ENCODE peak calls at places on chromosomes 5 and 9, in five cellular contexts. One of them, this sample, is unnamed.

GRCh38 chr5:98436672-98437071 is 336.8 kb upstream of the RGMB start:
- DNase-seq in suprapubic skin: no peak
- DNase-seq in body of pancreas: no peak
- DNase-seq in gastrocnemius medialis: no peak
- DNase-seq in sigmoid colon: no peak
- DNase-seq in this sample: no peak

GRCh38 chr9:87667164-87667738 is 58.7 kb upstream of the CTSL start:
- DNase-seq in gastrocnemius medialis: no peak
- DNase-seq in suprapubic skin: no peak
- DNase-seq in body of pancreas: no peak
- DNase-seq in sigmoid colon: no peak
- DNase-seq in this sample: no peak

GRCh38 chr5:142287096-142287972 is 37.5 kb downstream of the SPRY4 start:
- DNase-seq in body of pancreas: no peak
- DNase-seq in sigmoid colon: no peak
- DNase-seq in suprapubic skin: no peak
- DNase-seq in gastrocnemius medialis: no peak
- DNase-seq in this sample: no peak

GRCh38 chr5:99929806-99930135 is 605.4 kb upstream of the FAM174A start:
- DNase-seq in sigmoid colon: no peak
- DNase-seq in gastrocnemius medialis: no peak
- DNase-seq in suprapubic skin: no peak
- DNase-seq in body of pancreas: no peak
- DNase-seq in this sample: no peak

GRCh38 chr5:112886975-112887374 is 25.9 kb downstream of the SRP19 start:
- DNase-seq in gastrocnemius medialis: no peak
- DNase-seq in suprapubic skin: no peak
- DNase-seq in body of pancreas: no peak
- DNase-seq in sigmoid colon: no peak
- DNase-seq in this sample: no peak

GRCh38 chr5:68953885-68954617 is 139.8 kb upstream of the SLC30A5 start:
- DNase-seq in sigmoid colon: no peak
- DNase-seq in gastrocnemius medialis: peak
- DNase-seq in suprapubic skin: no peak
- DNase-seq in body of pancreas: no peak
- DNase-seq in this sample: no peak

GRCh38 chr5:35294976-35295375 is 64.7 kb upstream of the PRLR start:
- DNase-seq in sigmoid colon: no peak
- DNase-seq in gastrocnemius medialis: no peak
- DNase-seq in suprapubic skin: no peak
- DNase-seq in body of pancreas: peak
- DNase-seq in this sample: no peak

GRCh38 chr9:136542246-136543041 is 3.4 kb downstream of the NOTCH1 start:
- DNase-seq in body of pancreas: no peak
- DNase-seq in gastrocnemius medialis: no peak
- DNase-seq in sigmoid colon: no peak
- DNase-seq in suprapubic skin: no peak
- DNase-seq in this sample: no peak

GRCh38 chr9:81559741-81560140 is 129.6 kb downstream of the TLE1 start:
- DNase-seq in suprapubic skin: no peak
- DNase-seq in sigmoid colon: no peak
- DNase-seq in gastrocnemius medialis: no peak
- DNase-seq in body of pancreas: no peak
- DNase-seq in this sample: no peak

GRCh38 chr5:97141539-97141938 is 872 bp downstream of the LIX1 start:
- DNase-seq in gastrocnemius medialis: no peak
- DNase-seq in body of pancreas: no peak
- DNase-seq in sigmoid colon: no peak
- DNase-seq in suprapubic skin: no peak
- DNase-seq in this sample: no peak

GRCh38 chr5:111756701-111757581 is at the start of gene NREP:
- DNase-seq in gastrocnemius medialis: peak
- DNase-seq in suprapubic skin: peak
- DNase-seq in sigmoid colon: peak
- DNase-seq in body of pancreas: peak
- DNase-seq in this sample: peak

GRCh38 chr9:91835632-91836031 is 114.4 kb downstream of the ROR2 start:
- DNase-seq in sigmoid colon: no peak
- DNase-seq in suprapubic skin: peak
- DNase-seq in body of pancreas: no peak
- DNase-seq in gastrocnemius medialis: no peak
- DNase-seq in this sample: no peak

GRCh38 chr9:20551236-20551635 is 71.1 kb downstream of the MLLT3 start:
- DNase-seq in sigmoid colon: no peak
- DNase-seq in body of pancreas: no peak
- DNase-seq in gastrocnemius medialis: no peak
- DNase-seq in suprapubic skin: no peak
- DNase-seq in this sample: no peak

GRCh38 chr5:123367739-123368138 is 55.5 kb downstream of the CEP120 start:
- DNase-seq in body of pancreas: no peak
- DNase-seq in sigmoid colon: no peak
- DNase-seq in gastrocnemius medialis: no peak
- DNase-seq in suprapubic skin: no peak
- DNase-seq in this sample: no peak
- TF ChIP-seq CTCF in body of pancreas: peak
- TF ChIP-seq CTCF in sigmoid colon: no peak
- TF ChIP-seq CTCF in gastrocnemius medialis: no peak
- TF ChIP-seq CTCF in suprapubic skin: no peak
- TF ChIP-seq CTCF in this sample: peak

GRCh38 chr9:120869360-120869687 is 7.7 kb downstream of the PHF19 start:
- DNase-seq in suprapubic skin: no peak
- DNase-seq in sigmoid colon: no peak
- DNase-seq in body of pancreas: no peak
- DNase-seq in gastrocnemius medialis: no peak
- DNase-seq in this sample: no peak

GRCh38 chr9:120866651-120867050 is 10.3 kb downstream of the PHF19 start:
- DNase-seq in sigmoid colon: no peak
- DNase-seq in gastrocnemius medialis: no peak
- DNase-seq in body of pancreas: no peak
- DNase-seq in suprapubic skin: no peak
- DNase-seq in this sample: no peak

GRCh38 chr9:120868676-120869359 is 8.2 kb downstream of the PHF19 start:
- DNase-seq in gastrocnemius medialis: peak
- DNase-seq in body of pancreas: peak
- DNase-seq in suprapubic skin: peak
- DNase-seq in sigmoid colon: peak
- DNase-seq in this sample: peak

GRCh38 chr9:120868339-120868675 is 8.7 kb downstream of the PHF19 start:
- DNase-seq in gastrocnemius medialis: no peak
- DNase-seq in suprapubic skin: no peak
- DNase-seq in body of pancreas: no peak
- DNase-seq in sigmoid colon: no peak
- DNase-seq in this sample: no peak

DNA sequence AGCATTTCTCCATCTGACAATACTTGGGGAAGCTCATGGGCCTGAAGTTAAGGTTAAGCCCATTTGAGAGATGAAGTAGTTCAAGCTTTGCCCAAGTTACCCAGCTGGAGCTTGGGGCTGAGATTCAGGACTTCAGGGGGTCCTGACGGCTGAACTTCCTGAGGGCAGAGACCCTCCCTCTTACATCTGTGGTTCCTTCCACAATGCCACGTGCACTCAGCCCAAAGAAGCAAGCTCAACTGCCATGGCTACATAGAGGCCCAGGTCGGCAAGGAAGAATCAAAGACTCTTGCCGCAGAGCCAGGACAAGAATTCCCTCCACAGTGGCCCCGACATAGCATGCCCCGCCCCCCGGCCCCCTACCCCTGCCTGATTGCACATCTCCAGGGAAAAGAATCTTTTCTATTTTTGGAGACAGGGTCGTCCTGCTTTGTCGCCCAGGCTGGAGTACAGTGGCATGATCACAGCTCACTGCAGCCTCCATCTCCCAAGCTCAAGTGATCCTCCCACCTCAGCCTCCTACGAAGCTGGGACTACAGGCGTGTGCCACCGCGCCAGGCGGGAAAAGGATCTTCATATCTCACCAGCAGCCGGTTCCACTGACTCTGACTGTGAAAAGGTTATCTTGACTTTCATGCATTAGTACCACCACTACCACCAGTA is 9.2 kb downstream of the PHF19 start:
- DNase-seq in gastrocnemius medialis: no peak
- DNase-seq in suprapubic skin: no peak
- DNase-seq in sigmoid colon: no peak
- DNase-seq in body of pancreas: peak
- DNase-seq in this sample: no peak
- H3K27ac ChIP-seq in gastrocnemius medialis: peak
- H3K27ac ChIP-seq in suprapubic skin: peak
- H3K27ac ChIP-seq in sigmoid colon: peak
- H3K27ac ChIP-seq in body of pancreas: peak
- H3K27ac ChIP-seq in this sample: peak

DNA sequence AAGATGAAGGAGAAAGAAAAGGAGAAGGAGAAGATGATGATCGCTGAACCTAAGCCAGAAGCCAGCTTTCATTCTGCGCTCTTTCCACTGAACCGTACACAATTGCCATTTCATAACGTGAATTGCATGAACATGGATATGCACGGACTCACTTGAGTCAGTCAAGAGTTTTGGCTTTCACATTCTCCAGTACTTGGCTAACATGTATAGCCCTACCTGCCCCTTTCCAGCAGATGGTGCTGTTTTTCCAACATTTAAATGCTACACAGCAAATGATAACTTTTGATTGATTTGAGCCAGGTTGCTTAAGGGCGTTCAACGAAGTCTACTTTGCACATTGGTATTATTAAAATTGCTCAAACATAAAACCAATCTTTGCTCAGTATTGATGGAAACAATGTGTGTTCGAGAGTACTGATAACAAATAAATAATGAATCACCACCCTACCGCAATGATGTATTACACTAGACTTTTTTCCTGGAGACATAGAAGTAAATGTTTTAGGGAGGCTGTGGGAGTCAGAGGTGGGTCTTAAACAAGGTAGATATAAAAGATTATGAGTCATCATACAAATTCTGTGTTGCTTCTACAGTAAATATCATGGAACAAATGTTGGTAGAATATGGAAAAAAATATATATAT is 196.4 kb downstream of the TRPM3 start:
- DNase-seq in gastrocnemius medialis: peak
- DNase-seq in suprapubic skin: no peak
- DNase-seq in sigmoid colon: no peak
- DNase-seq in body of pancreas: peak
- DNase-seq in this sample: peak
- H3K4me3 ChIP-seq in gastrocnemius medialis: peak
- H3K4me3 ChIP-seq in suprapubic skin: peak
- H3K4me3 ChIP-seq in sigmoid colon: no peak
- H3K4me3 ChIP-seq in body of pancreas: no peak
- H3K4me3 ChIP-seq in this sample: peak

GRCh38 chr9:89970701-89971100 is 365.9 kb downstream of the GADD45G start:
- DNase-seq in suprapubic skin: no peak
- DNase-seq in body of pancreas: no peak
- DNase-seq in sigmoid colon: no peak
- DNase-seq in gastrocnemius medialis: no peak
- DNase-seq in this sample: no peak

GRCh38 chr9:89974582-89974981 is 369.8 kb downstream of the GADD45G start:
- DNase-seq in gastrocnemius medialis: no peak
- DNase-seq in body of pancreas: no peak
- DNase-seq in sigmoid colon: no peak
- DNase-seq in suprapubic skin: no peak
- DNase-seq in this sample: no peak

GRCh38 chr9:89975586-89975985 is 370.8 kb downstream of the GADD45G start:
- DNase-seq in suprapubic skin: no peak
- DNase-seq in gastrocnemius medialis: no peak
- DNase-seq in body of pancreas: no peak
- DNase-seq in sigmoid colon: no peak
- DNase-seq in this sample: no peak

GRCh38 chr9:89978185-89978584 is 373.4 kb downstream of the GADD45G start:
- DNase-seq in body of pancreas: peak
- DNase-seq in suprapubic skin: no peak
- DNase-seq in gastrocnemius medialis: no peak
- DNase-seq in sigmoid colon: no peak
- DNase-seq in this sample: no peak

DNA sequence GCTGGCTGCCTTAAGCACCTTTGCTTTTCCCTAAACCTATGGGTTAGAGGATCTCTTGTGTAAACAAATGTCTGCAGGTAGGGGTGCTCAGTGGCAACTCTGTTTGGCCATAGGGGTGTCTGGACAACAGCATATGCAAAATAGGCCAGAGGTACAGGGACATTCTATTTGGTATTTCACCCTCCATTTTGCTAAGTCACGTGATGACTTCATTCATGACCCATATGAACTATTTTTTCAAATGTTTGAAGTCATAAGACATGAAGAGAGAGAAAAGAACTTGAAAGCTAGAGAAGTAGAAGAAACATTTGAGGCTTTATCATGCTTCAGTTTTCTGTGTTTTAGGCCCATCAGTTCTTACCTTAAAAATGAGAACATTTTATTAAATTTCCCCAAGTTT is 370.2 kb downstream of the GADD45G start:
- DNase-seq in body of pancreas: no peak
- DNase-seq in sigmoid colon: no peak
- DNase-seq in gastrocnemius medialis: no peak
- DNase-seq in suprapubic skin: no peak
- DNase-seq in this sample: no peak
- TF ChIP-seq CTCF in body of pancreas: no peak
- TF ChIP-seq CTCF in sigmoid colon: no peak
- TF ChIP-seq CTCF in gastrocnemius medialis: no peak
- TF ChIP-seq CTCF in suprapubic skin: no peak
- TF ChIP-seq CTCF in this sample: no peak

GRCh38 chr9:126303488-126303887 is 23.1 kb upstream of the MVB12B start:
- DNase-seq in suprapubic skin: no peak
- DNase-seq in gastrocnemius medialis: no peak
- DNase-seq in body of pancreas: no peak
- DNase-seq in sigmoid colon: no peak
- DNase-seq in this sample: no peak

GRCh38 chr9:126301196-126301595 is 25.4 kb upstream of the MVB12B start:
- DNase-seq in gastrocnemius medialis: no peak
- DNase-seq in suprapubic skin: no peak
- DNase-seq in sigmoid colon: no peak
- DNase-seq in body of pancreas: no peak
- DNase-seq in this sample: no peak

GRCh38 chr9:126304207-126304945 is 22.3 kb upstream of the MVB12B start:
- DNase-seq in sigmoid colon: no peak
- DNase-seq in body of pancreas: no peak
- DNase-seq in suprapubic skin: no peak
- DNase-seq in gastrocnemius medialis: no peak
- DNase-seq in this sample: no peak

GRCh38 chr9:126299706-126300276 is 26.8 kb upstream of the MVB12B start:
- DNase-seq in suprapubic skin: no peak
- DNase-seq in body of pancreas: no peak
- DNase-seq in gastrocnemius medialis: no peak
- DNase-seq in sigmoid colon: no peak
- DNase-seq in this sample: no peak

GRCh38 chr9:126301985-126302603 is 24.5 kb upstream of the MVB12B start:
- DNase-seq in gastrocnemius medialis: peak
- DNase-seq in body of pancreas: peak
- DNase-seq in sigmoid colon: no peak
- DNase-seq in suprapubic skin: no peak
- DNase-seq in this sample: peak
- H3K27ac ChIP-seq in gastrocnemius medialis: no peak
- H3K27ac ChIP-seq in body of pancreas: no peak
- H3K27ac ChIP-seq in sigmoid colon: no peak
- H3K27ac ChIP-seq in suprapubic skin: no peak
- H3K27ac ChIP-seq in this sample: peak

DNA sequence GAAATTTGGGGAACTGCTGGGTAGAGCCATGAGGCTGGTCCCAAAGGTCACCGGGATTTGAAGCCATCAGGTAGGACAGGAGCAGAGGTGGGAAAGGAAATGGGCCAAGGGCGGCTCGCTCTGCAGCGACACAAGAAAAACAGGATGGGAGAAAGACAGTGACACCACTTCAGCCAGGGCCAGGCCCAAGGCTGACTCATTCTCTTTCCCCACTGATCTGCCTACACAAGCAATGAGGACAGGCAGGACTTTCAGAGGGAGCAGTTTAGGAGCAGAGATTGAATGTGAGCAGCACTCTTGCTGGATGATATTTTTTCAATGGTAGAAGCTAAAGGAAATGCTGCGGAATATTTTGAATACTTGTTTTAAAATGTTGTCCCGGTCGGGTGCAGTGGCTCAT is 3.5 kb downstream of the RUFY1 start:
- DNase-seq in body of pancreas: no peak
- DNase-seq in gastrocnemius medialis: no peak
- DNase-seq in suprapubic skin: peak
- DNase-seq in sigmoid colon: no peak
- DNase-seq in this sample: no peak
- H3K4me3 ChIP-seq in body of pancreas: no peak
- H3K4me3 ChIP-seq in gastrocnemius medialis: no peak
- H3K4me3 ChIP-seq in suprapubic skin: no peak
- H3K4me3 ChIP-seq in sigmoid colon: no peak
- H3K4me3 ChIP-seq in this sample: no peak